ENCODE peak calls at places on chromosomes 7 and 10, in nine cellular contexts. Z, V, O, U, C, P, D, I and Y are unnamed samples.

GRCh38 chr10:3072641-3073360 is 5.5 kb downstream of the PFKP start:
- DNase-seq in D (no peak), V (peak; percentile 13), O (no peak), U (no peak), I (no peak), P (no peak), C (peak; percentile 84), Z (no peak), Y (no peak)

GRCh38 chr7:131538791-131539179 is 17.6 kb downstream of the PODXL start:
- DNase-seq in U (no peak), O (no peak), Z (no peak), V (peak; percentile 75), C (no peak), D (no peak), P (no peak), I (no peak), Y (no peak)

GRCh38 chr7:65250216-65250615 is 123.4 kb upstream of the ZNF92 start:
- DNase-seq in U (no peak), O (no peak), P (no peak), C (no peak), I (no peak), D (no peak), Z (no peak), V (no peak), Y (no peak)

GRCh38 chr7:50537417-50537816 is 27.8 kb downstream of the DDC start:
- DNase-seq in D (no peak), O (no peak), C (no peak), V (no peak), U (no peak), Z (no peak), I (no peak), P (no peak), Y (no peak)

GRCh38 chr10:129614341-129614740 is 147.3 kb downstream of the MGMT start:
- DNase-seq in P (no peak), D (no peak), O (peak; percentile 39), C (no peak), U (no peak), Z (no peak), I (no peak), V (no peak), Y (no peak)

GRCh38 chr7:80960228-80960627 is 41.4 kb upstream of the SEMA3C start:
- DNase-seq in V (no peak), O (no peak), I (no peak), D (no peak), Z (no peak), C (no peak), U (no peak), P (no peak), Y (no peak)

GRCh38 chr7:77799078-77799964 is 748 bp downstream of the PHTF2 start:
- DNase-seq in P (no peak), D (peak; percentile 37), O (peak; percentile 66), I (no peak), Z (peak; percentile 18), U (no peak), C (peak; percentile 79), V (peak; percentile 78), Y (no peak)

GRCh38 chr10:33136271-33136670 is 178.2 kb upstream of the ITGB1 start:
- DNase-seq in U (no peak), D (no peak), O (no peak), C (no peak), I (no peak), V (no peak), Z (no peak), P (no peak), Y (no peak)

GRCh38 chr10:130810856-130811255 is 500.7 kb downstream of the TCERG1L start:
- DNase-seq in Z (no peak), O (no peak), V (no peak), C (no peak), D (no peak), I (no peak), P (no peak), U (no peak), Y (no peak)

GRCh38 chr7:98126311-98127142 is 19.9 kb downstream of the LMTK2 start:
- DNase-seq in Z (no peak), O (no peak), U (peak; percentile 24), P (no peak), V (no peak), C (no peak), D (no peak), I (no peak), Y (no peak)

DNA sequence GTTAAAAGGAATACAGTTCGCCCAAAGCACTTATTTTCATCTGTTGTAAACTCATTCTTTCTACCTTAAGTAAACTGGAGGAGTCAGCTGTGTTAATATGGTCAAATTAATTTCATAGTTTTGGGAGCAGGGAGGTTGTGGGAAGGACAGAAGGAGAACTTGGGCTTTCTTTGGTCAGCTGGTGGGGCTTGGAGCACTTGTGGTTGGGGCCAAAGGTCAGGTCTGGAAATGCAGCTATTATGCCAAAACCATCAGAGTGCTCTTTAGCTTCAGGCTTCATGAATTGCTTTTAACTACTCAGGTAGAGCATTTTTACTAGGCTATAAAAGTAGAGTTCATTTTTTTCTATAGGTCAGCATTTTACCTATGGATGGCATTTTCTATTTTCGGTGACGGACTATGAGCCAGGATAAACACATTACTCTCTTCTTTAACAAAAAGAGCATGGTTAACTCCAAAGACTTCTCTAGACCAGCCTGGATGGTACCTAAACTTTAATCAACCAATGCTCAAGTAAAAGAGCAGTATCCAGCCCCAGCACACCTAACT is 30.0 kb downstream of the STEAP4 start:
- DNase-seq in C (no peak), P (no peak), V (no peak), U (no peak), I (no peak), O (no peak), Z (no peak), D (no peak), Y (no peak)
- TF ChIP-seq CTCF in C (no peak), P (no peak), V (no peak), U (no peak), I (no peak), O (no peak), Z (no peak), D (no peak), Y (no peak)

GRCh38 chr7:101615446-101615845 is 13.7 kb downstream of the MYL10 start:
- DNase-seq in Z (no peak), D (no peak), C (no peak), P (no peak), I (no peak), V (no peak), U (no peak), O (no peak), Y (no peak)

GRCh38 chr7:101612885-101613490 is 16.1 kb downstream of the MYL10 start:
- DNase-seq in V (no peak), D (no peak), O (no peak), I (no peak), P (no peak), U (no peak), Z (no peak), C (no peak), Y (no peak)

GRCh38 chr7:101617451-101618206 is 11.5 kb downstream of the MYL10 start:
- DNase-seq in U (no peak), D (no peak), Z (no peak), P (no peak), V (no peak), O (no peak), C (no peak), I (no peak), Y (no peak)

GRCh38 chr7:101614098-101614938 is 14.8 kb downstream of the MYL10 start:
- DNase-seq in C (no peak), V (no peak), U (no peak), Z (no peak), I (no peak), P (no peak), D (no peak), O (no peak), Y (no peak)

DNA sequence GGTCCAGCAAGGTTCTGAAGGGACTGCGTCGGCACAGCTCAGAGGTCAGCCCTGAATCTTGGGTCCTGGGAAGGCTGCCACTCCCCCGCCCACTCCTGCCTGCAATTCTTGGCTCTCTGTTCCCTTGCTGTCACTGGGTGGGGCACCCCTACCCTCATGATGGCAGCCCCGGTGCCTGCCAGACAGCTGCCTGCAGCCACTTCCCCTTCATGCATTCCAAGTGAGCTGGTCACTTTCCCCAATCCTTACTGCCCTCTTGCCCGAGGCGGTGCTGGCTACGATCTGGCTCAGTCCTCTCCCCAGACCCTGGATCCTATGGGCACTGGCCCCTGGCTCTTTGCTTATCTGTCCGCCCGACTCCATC is 14.2 kb downstream of the MYL10 start:
- DNase-seq in D (peak; percentile 16), Z (no peak), U (no peak), P (no peak), V (no peak), O (no peak), C (no peak), I (no peak), Y (no peak)
- TF ChIP-seq EP300 in D (no peak), Z (no peak), U (no peak), P (no peak), V (no peak), O (no peak), C (no peak), I (no peak), Y (no peak)

GRCh38 chr7:26189000-26189539 is 11.5 kb downstream of the HNRNPA2B1 start:
- DNase-seq in U (no peak), V (no peak), O (no peak), C (no peak), I (no peak), D (no peak), Z (no peak), P (no peak), Y (no peak)

GRCh38 chr7:26190417-26190869 is 10.1 kb downstream of the HNRNPA2B1 start:
- DNase-seq in U (no peak), O (no peak), V (no peak), Z (no peak), P (no peak), I (no peak), C (no peak), D (no peak), Y (no peak)

GRCh38 chr7:26191233-26191973 is 9.1 kb downstream of the HNRNPA2B1 start:
- DNase-seq in C (no peak), Z (no peak), O (no peak), V (no peak), D (no peak), I (no peak), P (no peak), U (no peak), Y (no peak)

GRCh38 chr7:26188291-26188999 is 12.1 kb downstream of the HNRNPA2B1 start:
- DNase-seq in Z (no peak), O (no peak), U (no peak), I (no peak), C (no peak), D (no peak), P (no peak), V (no peak), Y (no peak)

GRCh38 chr7:26189697-26190096 is 10.8 kb downstream of the HNRNPA2B1 start:
- DNase-seq in Z (no peak), U (no peak), P (no peak), O (no peak), D (no peak), C (no peak), I (no peak), V (no peak), Y (no peak)
- H3K4me1 ChIP-seq in Z (peaks cover 95% of the 10 kb centered on the region), U (peaks cover 24% of the 10 kb centered on the region), P (peaks cover 73% of the 10 kb centered on the region), O (peaks cover 2% of the 10 kb centered on the region), D (peaks cover 23% of the 10 kb centered on the region), C (peaks cover 8% of the 10 kb centered on the region), I (no peaks in the 10 kb centered on the region), V (peaks cover 31% of the 10 kb centered on the region), Y (peaks cover 22% of the 10 kb centered on the region)

DNA sequence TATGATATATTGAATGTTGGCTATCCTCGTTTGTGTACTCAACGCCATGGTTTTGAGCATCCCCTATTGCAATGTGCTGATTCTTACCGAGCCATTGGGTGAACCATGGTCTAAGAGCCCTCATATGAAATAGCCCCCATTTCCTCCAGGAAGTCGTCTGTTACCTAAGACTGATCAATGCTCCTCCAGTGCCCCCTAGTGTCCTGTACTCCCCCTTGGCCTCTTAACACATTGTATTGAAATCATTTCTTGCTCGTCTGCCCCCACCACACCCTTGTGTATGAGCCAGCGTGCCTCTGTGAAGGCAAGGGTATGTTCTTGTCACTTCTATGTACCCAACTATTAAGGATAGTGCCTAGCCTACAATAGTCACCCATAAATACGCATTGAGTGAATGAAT is 11.2 kb upstream of the SLC35B4 start:
- DNase-seq in D (peak; percentile 45), Z (peak; percentile 71), U (peak; percentile 57), C (peak; percentile 47), P (no peak), V (no peak), I (peak; percentile 61), O (no peak), Y (no peak)
- TF ChIP-seq CTCF in D (peak; percentile 30), Z (peak; percentile 61), U (peak; percentile 75), C (peak; percentile 66), P (no peak), V (no peak), I (peak; percentile 72), O (no peak), Y (peak; percentile 31)